ENCODE peak calls at places on chromosome 10, in ten cellular contexts. S is right lobe of liver; B is HCT116; H is astrocyte of the spinal cord; N is GM04503; W is stimulated activated CD4-positive, alpha-beta T cell treated with anti-CD3 and anti-CD28 coated beads, Interleukin-2, amount 100 ng/mL, for 24 hours; I is DMS153; R is psoas muscle; V is nephron progenitor cell; F is iPS-NIHi11. A is an unnamed sample.

GRCh38 chr10:66322261-66322660 is 603.6 kb upstream of the LRRTM3 start:
- DNase-seq in S (peak), B (no peak), H (peak), N (no peak), W (no peak), I (no peak), R (no peak), V (no peak), F (no peak), A (no peak)

GRCh38 chr10:91006752-91007346 is 86.0 kb upstream of the ANKRD1 start:
- DNase-seq in S (no peak), B (no peak), H (no peak), N (no peak), W (no peak), I (no peak), R (no peak), V (no peak), F (no peak), A (no peak)

GRCh38 chr10:29658984-29659769 is 24.4 kb upstream of the SVIL start:
- DNase-seq in S (no peak), B (peak), H (peak), N (peak), W (peak), I (no peak), R (peak), V (no peak), F (peak), A (no peak)

GRCh38 chr10:60662917-60663614 is 115.2 kb upstream of the CDK1 start:
- DNase-seq in S (no peak), B (peak), H (peak), N (no peak), W (no peak), I (no peak), R (no peak), V (no peak), F (no peak), A (no peak)

GRCh38 chr10:7071421-7071820 is 339.4 kb downstream of the SFMBT2 start:
- DNase-seq in S (no peak), B (no peak), H (no peak), N (no peak), W (no peak), I (no peak), R (no peak), V (no peak), F (no peak), A (no peak)

GRCh38 chr10:28592953-28593352 is 60.0 kb downstream of the WAC start:
- DNase-seq in S (no peak), B (peak), H (peak), N (peak), W (no peak), I (no peak), R (no peak), V (no peak), F (no peak), A (no peak)

GRCh38 chr10:23469596-23470237 is 30.8 kb downstream of the OTUD1 start:
- DNase-seq in S (no peak), B (no peak), H (no peak), N (no peak), W (no peak), I (no peak), R (no peak), V (no peak), F (no peak), A (no peak)

GRCh38 chr10:77637474-77637985 is at the start of gene KCNMA1:
- DNase-seq in S (no peak), B (no peak), H (peak), N (no peak), W (no peak), I (no peak), R (peak), V (peak), F (peak), A (peak)

GRCh38 chr10:125691160-125691981 is 8.4 kb upstream of the TEX36 start:
- DNase-seq in S (no peak), B (no peak), H (peak), N (no peak), W (no peak), I (peak), R (no peak), V (no peak), F (no peak), A (no peak)

GRCh38 chr10:91672021-91672608 is 39.2 kb upstream of the PPP1R3C start:
- DNase-seq in S (no peak), B (no peak), H (peak), N (peak), W (no peak), I (peak), R (no peak), V (peak), F (peak), A (no peak)

GRCh38 chr10:96890172-96890513 is 58.0 kb downstream of the LCOR start:
- DNase-seq in S (no peak), B (no peak), H (no peak), N (no peak), W (no peak), I (no peak), R (no peak), V (no peak), F (no peak), A (no peak)

GRCh38 chr10:123759496-123760070 is 93.4 kb downstream of the GPR26 start:
- DNase-seq in S (no peak), B (no peak), H (no peak), N (no peak), W (no peak), I (no peak), R (no peak), V (no peak), F (no peak), A (no peak)

GRCh38 chr10:1171586-1171985 is 115.4 kb downstream of the WDR37 start:
- DNase-seq in S (peak), B (no peak), H (no peak), N (no peak), W (no peak), I (no peak), R (no peak), V (no peak), F (no peak), A (no peak)

GRCh38 chr10:61835069-61835908 is 66.2 kb upstream of the ARID5B start:
- DNase-seq in S (no peak), B (peak), H (peak), N (peak), W (no peak), I (no peak), R (no peak), V (no peak), F (peak), A (no peak)

GRCh38 chr10:69918036-69918435 is 116.3 kb downstream of the COL13A1 start:
- DNase-seq in S (no peak), B (no peak), H (no peak), N (no peak), W (no peak), I (no peak), R (no peak), V (no peak), F (no peak), A (no peak)

GRCh38 chr10:131910663-131911314 is 10.0 kb downstream of the PPP2R2D start:
- DNase-seq in S (no peak), B (no peak), H (no peak), N (no peak), W (no peak), I (no peak), R (no peak), V (no peak), F (no peak), A (no peak)

GRCh38 chr10:87767253-87767652 is 50.8 kb downstream of the ATAD1 start:
- DNase-seq in S (no peak), B (no peak), H (peak), N (no peak), W (no peak), I (no peak), R (no peak), V (no peak), F (no peak), A (no peak)

GRCh38 chr10:102644066-102644645 is at the start of gene TRIM8:
- DNase-seq in S (peak), B (no peak), H (peak), N (no peak), W (peak), I (no peak), R (peak), V (peak), F (no peak), A (peak)

GRCh38 chr10:88499569-88500470 is 83.3 kb downstream of the RNLS start:
- DNase-seq in S (no peak), B (no peak), H (peak), N (no peak), W (no peak), I (no peak), R (no peak), V (no peak), F (no peak), A (no peak)

GRCh38 chr10:1369665-1370064 is 313.5 kb downstream of the WDR37 start:
- DNase-seq in S (no peak), B (no peak), H (no peak), N (no peak), W (no peak), I (no peak), R (no peak), V (no peak), F (peak), A (no peak)

GRCh38 chr10:27369832-27370231 is 129.2 kb upstream of the ACBD5 start:
- DNase-seq in S (no peak), B (no peak), H (no peak), N (no peak), W (no peak), I (no peak), R (no peak), V (no peak), F (no peak), A (no peak)

GRCh38 chr10:126518186-126519080 is 130.2 kb upstream of the ADAM12 start:
- DNase-seq in S (no peak), B (no peak), H (no peak), N (no peak), W (no peak), I (no peak), R (no peak), V (no peak), F (no peak), A (no peak)

GRCh38 chr10:19730848-19731247 is 85.4 kb upstream of the PLXDC2 start:
- DNase-seq in S (no peak), B (no peak), H (peak), N (no peak), W (no peak), I (no peak), R (no peak), V (no peak), F (no peak), A (no peak)

GRCh38 chr10:944034-944831 is 12.7 kb upstream of the LARP4B start:
- DNase-seq in S (peak), B (no peak), H (peak), N (peak), W (no peak), I (no peak), R (peak), V (no peak), F (no peak), A (peak)

GRCh38 chr10:110163192-110163773 is 44.1 kb upstream of the MXI1 start:
- DNase-seq in S (no peak), B (no peak), H (no peak), N (no peak), W (no peak), I (peak), R (no peak), V (no peak), F (no peak), A (no peak)

GRCh38 chr10:79282388-79282787 is 64.9 kb upstream of the PPIF start:
- DNase-seq in S (no peak), B (no peak), H (no peak), N (no peak), W (no peak), I (no peak), R (no peak), V (peak), F (no peak), A (no peak)

GRCh38 chr10:30499816-30500215 is 65.8 kb downstream of the MAP3K8 start:
- DNase-seq in S (no peak), B (no peak), H (no peak), N (no peak), W (no peak), I (no peak), R (no peak), V (no peak), F (no peak), A (no peak)

GRCh38 chr10:30456262-30456661 is 22.3 kb downstream of the MAP3K8 start:
- DNase-seq in S (no peak), B (no peak), H (no peak), N (no peak), W (no peak), I (no peak), R (no peak), V (no peak), F (no peak), A (no peak)

GRCh38 chr10:130659528-130659927 is 523.3 kb downstream of the GLRX3 start:
- DNase-seq in S (no peak), B (no peak), H (no peak), N (no peak), W (no peak), I (no peak), R (no peak), V (no peak), F (no peak), A (no peak)

GRCh38 chr10:104351067-104351681 is 2.5 kb upstream of the CFAP58 start:
- DNase-seq in S (no peak), B (no peak), H (peak), N (peak), W (no peak), I (no peak), R (no peak), V (no peak), F (no peak), A (no peak)

GRCh38 chr10:3852147-3852904 is 67.3 kb upstream of the KLF6 start:
- DNase-seq in S (peak), B (peak), H (peak), N (peak), W (peak), I (peak), R (peak), V (no peak), F (peak), A (peak)

GRCh38 chr10:6074489-6075301 is 12.5 kb upstream of the IL2RA start:
- DNase-seq in S (no peak), B (no peak), H (peak), N (no peak), W (no peak), I (no peak), R (no peak), V (no peak), F (no peak), A (no peak)

GRCh38 chr10:24417053-24417452 is 208.1 kb downstream of the KIAA1217 start:
- DNase-seq in S (no peak), B (no peak), H (no peak), N (no peak), W (no peak), I (no peak), R (no peak), V (no peak), F (no peak), A (no peak)

GRCh38 chr10:6843477-6843876 is 263.4 kb upstream of the PRKCQ start:
- DNase-seq in S (no peak), B (no peak), H (no peak), N (no peak), W (no peak), I (no peak), R (no peak), V (no peak), F (no peak), A (no peak)

GRCh38 chr10:49115015-49115795 is at the start of gene VSTM4:
- DNase-seq in S (peak), B (no peak), H (peak), N (no peak), W (peak), I (no peak), R (peak), V (peak), F (peak), A (peak)

GRCh38 chr10:102384606-102385429 is 10.7 kb upstream of the NFKB2 start:
- DNase-seq in S (no peak), B (no peak), H (no peak), N (no peak), W (no peak), I (no peak), R (peak), V (no peak), F (no peak), A (no peak)

GRCh38 chr10:103542764-103543616 is 49.5 kb downstream of the NEURL1 start:
- DNase-seq in S (no peak), B (peak), H (peak), N (no peak), W (peak), I (peak), R (no peak), V (peak), F (peak), A (peak)